ENCODE peak calls at places on chromosomes 12 and 14, in seven cellular contexts. S is left ventricle myocardium inferior, B is mammary epithelial cell, R is right atrium auricular region, F is suprapubic skin, O is Peyer's patch, V is pancreas. Z is an unnamed sample. For H3K4me1 and H3K27me3, the result is how much of the 10 kb centered on the place peaks cover.

GRCh38 chr14:64698899-64699298 is 5.3 kb upstream of the PLEKHG3 start:
- DNase-seq in B (no peak), F (no peak), R (no peak), S (no peak), V (peak), O (no peak), Z (no peak)

GRCh38 chr12:49355913-49356312 is 9.2 kb downstream of the DNAJC22 start:
- DNase-seq in V (no peak), B (no peak), R (peak), O (no peak), S (no peak), F (peak), Z (no peak)

GRCh38 chr14:85546390-85546789 is 16.4 kb downstream of the FLRT2 start:
- DNase-seq in O (no peak), B (no peak), F (no peak), V (no peak), S (no peak), R (no peak), Z (no peak)

GRCh38 chr14:55851961-55852360 is 266.2 kb upstream of the PELI2 start:
- DNase-seq in V (no peak), S (peak), O (no peak), B (no peak), R (no peak), F (no peak), Z (no peak)

GRCh38 chr12:1919763-1920162 is 1.3 kb upstream of the CACNA2D4 start:
- DNase-seq in F (no peak), O (no peak), S (no peak), V (no peak), B (no peak), R (no peak), Z (no peak)

GRCh38 chr12:2936301-2936700 is 22.9 kb upstream of the TEAD4 start:
- DNase-seq in R (no peak), V (no peak), F (no peak), S (no peak), B (no peak), O (no peak), Z (no peak)

GRCh38 chr14:20327005-20327869 is 5.8 kb downstream of the CCNB1IP1 start:
- DNase-seq in B (peak), V (no peak), F (no peak), S (no peak), O (no peak), R (no peak), Z (no peak)

GRCh38 chr12:57471661-57472060 is 8.0 kb downstream of the ARHGAP9 start:
- DNase-seq in V (no peak), S (no peak), R (no peak), F (no peak), O (no peak), B (no peak), Z (no peak)

GRCh38 chr14:89855961-89856360 is 98.6 kb downstream of the EFCAB11 start:
- DNase-seq in O (no peak), V (no peak), S (no peak), R (no peak), F (no peak), B (peak), Z (no peak)

GRCh38 chr12:65208957-65209654 is 39.7 kb downstream of the LEMD3 start:
- DNase-seq in S (no peak), V (no peak), O (no peak), R (no peak), F (no peak), B (no peak), Z (no peak)

GRCh38 chr12:121005346-121005815 is 10.9 kb downstream of the C12orf43 start:
- DNase-seq in B (peak), S (no peak), R (no peak), V (no peak), O (no peak), F (no peak), Z (no peak)

GRCh38 chr12:12734054-12734453 is 16.9 kb downstream of the CDKN1B start:
- DNase-seq in B (no peak), V (no peak), S (no peak), R (no peak), O (no peak), F (no peak), Z (no peak)

GRCh38 chr14:71108398-71109114 is 201.3 kb downstream of the PCNX1 start:
- DNase-seq in F (no peak), V (no peak), O (no peak), R (no peak), B (no peak), S (no peak), Z (no peak)

GRCh38 chr12:104091136-104091535 is 26.8 kb downstream of the HCFC2 start:
- DNase-seq in V (no peak), B (no peak), R (no peak), O (no peak), F (no peak), S (no peak), Z (no peak)

GRCh38 chr12:120224304-120225199 is 23.6 kb upstream of the RPLP0 start:
- DNase-seq in F (no peak), V (peak), O (no peak), B (peak), R (no peak), S (peak), Z (no peak)

DNA sequence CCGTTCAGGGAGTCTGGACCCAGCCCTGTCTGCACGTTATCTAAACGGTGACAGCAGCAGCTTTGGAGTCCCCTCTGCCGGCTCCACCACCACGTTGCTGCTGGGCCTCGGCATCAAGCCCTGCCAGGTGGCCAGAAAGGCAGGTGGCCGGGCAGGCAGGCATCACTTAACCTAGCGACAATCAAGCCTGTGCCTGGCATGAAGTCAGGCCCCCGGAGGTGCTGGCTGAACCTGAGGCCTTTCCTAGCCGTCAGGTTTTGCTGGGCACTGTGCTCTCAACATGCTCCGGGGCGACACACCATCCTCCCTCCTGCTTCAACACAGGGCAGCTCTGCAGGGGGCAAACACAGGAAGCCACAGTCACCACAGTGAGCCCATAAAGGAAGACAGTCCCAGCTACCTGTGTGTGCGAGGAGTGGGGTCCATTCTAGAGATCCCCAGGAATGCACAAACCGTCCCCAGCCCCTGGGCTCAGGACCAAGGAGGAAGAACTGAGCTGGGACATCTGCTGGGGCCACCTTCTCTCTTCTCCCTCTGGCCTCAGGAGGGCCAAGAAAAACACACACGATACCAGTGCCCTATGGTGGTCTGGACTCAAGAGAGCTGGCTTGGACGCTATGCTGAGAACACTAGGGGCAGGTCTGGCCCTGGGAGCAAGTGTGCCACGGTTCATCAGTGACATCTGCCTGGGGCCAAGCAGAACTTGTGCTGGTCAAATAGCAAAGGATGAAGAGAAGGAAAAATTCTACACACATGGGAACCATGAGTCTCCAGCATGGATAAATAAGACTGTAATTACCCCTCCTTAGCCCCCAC is 44.7 kb downstream of the CCDC88C start:
- DNase-seq in S (no peak), F (no peak), R (no peak), B (no peak), V (peak), O (peak), Z (no peak)
- H3K4me1 ChIP-seq in S (half or more), F (half or more), R (under half), B (under half), V (under half), O (half or more), Z (half or more)

GRCh38 chr14:104724981-104725771 is 1.1 kb downstream of the ADSS1 start:
- DNase-seq in R (no peak), S (peak), V (no peak), F (no peak), O (no peak), B (no peak), Z (no peak)
- H3K4me3 ChIP-seq in R (peak), S (peak), V (no peak), F (peak), O (no peak), B (no peak), Z (no peak)

GRCh38 chr14:94571395-94571794 is 9.8 kb upstream of the SERPINA5 start:
- DNase-seq in O (no peak), V (no peak), B (no peak), S (peak), R (no peak), F (no peak), Z (no peak)

GRCh38 chr14:94572637-94573303 is 8.5 kb upstream of the SERPINA5 start:
- DNase-seq in R (no peak), B (no peak), F (no peak), V (peak), S (no peak), O (no peak), Z (no peak)

GRCh38 chr14:94573706-94574105 is 7.5 kb upstream of the SERPINA5 start:
- DNase-seq in O (no peak), B (no peak), V (peak), R (no peak), F (no peak), S (no peak), Z (no peak)

GRCh38 chr14:94570440-94570839 is 9.2 kb downstream of the SERPINA4 start:
- DNase-seq in S (no peak), F (no peak), R (no peak), V (peak), O (no peak), B (no peak), Z (no peak)

GRCh38 chr14:94571950-94572349 is 9.3 kb upstream of the SERPINA5 start:
- DNase-seq in V (no peak), F (no peak), O (no peak), R (no peak), B (peak), S (no peak), Z (no peak)
- H3K27me3 ChIP-seq in V (under half), F (under half), O (under half), R (under half), B (under half), S (under half), Z (under half)

GRCh38 chr12:107780298-107780697 is 5.8 kb downstream of the ASCL4 start:
- DNase-seq in S (no peak), O (no peak), F (no peak), R (no peak), B (no peak), V (no peak), Z (no peak)
- H3K4me1 ChIP-seq in S (under half), O (under half), F (under half), R (under half), B (under half), V (under half), Z (under half)

GRCh38 chr14:50823763-50824636 is 7.0 kb downstream of the NIN start:
- DNase-seq in O (peak), R (no peak), F (no peak), B (no peak), S (no peak), V (peak), Z (no peak)
- H3K4me3 ChIP-seq in O (peak), R (no peak), F (peak), B (no peak), S (peak), V (no peak), Z (no peak)

GRCh38 chr12:106141452-106141851 is 2.7 kb upstream of the NUAK1 start:
- DNase-seq in R (no peak), V (no peak), B (no peak), O (no peak), S (no peak), F (no peak), Z (no peak)
- H3K27me3 ChIP-seq in R (under half), V (under half), B (under half), O (under half), S (under half), F (under half), Z (under half)

GRCh38 chr14:93040443-93040842 is 75.3 kb downstream of the ITPK1 start:
- DNase-seq in V (no peak), O (no peak), F (no peak), B (no peak), R (no peak), S (peak), Z (no peak)
- H3K4me1 ChIP-seq in V (under half), O (half or more), F (half or more), B (half or more), R (under half), S (half or more), Z (under half)

Z was measured in effector memory CD4-positive, alpha-beta T cell.